ENCODE peak calls at places on chromosomes 1 and 21, in six cellular contexts. F is CD4-positive, alpha-beta memory T cell; M is cardiac muscle cell; R is astrocyte; T is psoas muscle; U is HepG2. G is an unnamed sample.

GRCh38 chr21:42513985-42514882 is 582 bp downstream of the SLC37A1 start:
- DNase-seq in F (peak; percentile 61), M (peak; percentile 51), R (no peak), T (peak; percentile 46), U (no peak), G (peak; percentile 86)

GRCh38 chr1:117616356-117616755 is 10.5 kb downstream of the TENT5C start:
- DNase-seq in F (no peak), M (no peak), R (no peak), T (no peak), U (no peak), G (no peak)

GRCh38 chr21:40421121-40421520 is 425.8 kb downstream of the DSCAM start:
- DNase-seq in F (no peak), M (no peak), R (no peak), T (no peak), U (no peak), G (no peak)

GRCh38 chr1:38076455-38076854 is 29.9 kb upstream of the POU3F1 start:
- DNase-seq in F (no peak), M (no peak), R (no peak), T (no peak), U (no peak), G (no peak)

GRCh38 chr1:204357551-204357950 is 2.2 kb downstream of the PLEKHA6 start:
- DNase-seq in F (no peak), M (no peak), R (no peak), T (peak; percentile 54), U (no peak), G (peak; percentile 63)

GRCh38 chr1:153520818-153521476 is 14.8 kb downstream of the S100A6 start:
- DNase-seq in F (no peak), M (no peak), R (no peak), T (no peak), U (no peak), G (no peak)

GRCh38 chr1:13510499-13510898 is 3.3 kb downstream of the LRRC38 start:
- DNase-seq in F (no peak), M (no peak), R (no peak), T (no peak), U (no peak), G (no peak)

GRCh38 chr1:10685851-10686403 is 110.5 kb downstream of the CASZ1 start:
- DNase-seq in F (no peak), M (peak; percentile 66), R (peak; percentile 51), T (no peak), U (peak; percentile 93), G (no peak)

GRCh38 chr1:157399984-157400382 is 152.3 kb downstream of the FCRL5 start:
- DNase-seq in F (no peak), M (no peak), R (no peak), T (no peak), U (peak; percentile 10), G (no peak)

GRCh38 chr1:81007024-81007423 is 793.7 kb upstream of the ADGRL2 start:
- DNase-seq in F (no peak), M (no peak), R (peak; percentile 4), T (no peak), U (no peak), G (no peak)

GRCh38 chr1:47643506-47644215 is 205.8 kb downstream of the FOXD2 start:
- DNase-seq in F (no peak), M (no peak), R (no peak), T (no peak), U (no peak), G (no peak)

GRCh38 chr1:172708452-172708851 is 49.5 kb downstream of the FASLG start:
- DNase-seq in F (peak; percentile 67), M (no peak), R (no peak), T (no peak), U (no peak), G (no peak)

GRCh38 chr1:68120136-68120791 is 69.8 kb upstream of the DIRAS3 start:
- DNase-seq in F (peak; percentile 15), M (peak; percentile 84), R (peak; percentile 69), T (no peak), U (peak; percentile 60), G (no peak)

GRCh38 chr1:89552481-89553194 is 28.0 kb downstream of the LRRC8B start:
- DNase-seq in F (no peak), M (no peak), R (no peak), T (no peak), U (no peak), G (no peak)

GRCh38 chr1:38140025-38140487 is 93.5 kb upstream of the POU3F1 start:
- DNase-seq in F (no peak), M (no peak), R (no peak), T (no peak), U (peak; percentile 60), G (no peak)

GRCh38 chr1:169511339-169512028 is 25.7 kb upstream of the SLC19A2 start:
- DNase-seq in F (no peak), M (no peak), R (peak; percentile 90), T (no peak), U (no peak), G (no peak)

GRCh38 chr1:184351416-184351975 is 35.3 kb upstream of the C1orf21 start:
- DNase-seq in F (no peak), M (no peak), R (no peak), T (no peak), U (no peak), G (no peak)

GRCh38 chr1:247576514-247576913 is 11.6 kb upstream of the OR2G2 start:
- DNase-seq in F (no peak), M (peak; percentile 4), R (no peak), T (no peak), U (peak; percentile 12), G (no peak)

GRCh38 chr1:211183924-211184323 is 50.0 kb upstream of the KCNH1 start:
- DNase-seq in F (no peak), M (no peak), R (no peak), T (no peak), U (no peak), G (no peak)

DNA sequence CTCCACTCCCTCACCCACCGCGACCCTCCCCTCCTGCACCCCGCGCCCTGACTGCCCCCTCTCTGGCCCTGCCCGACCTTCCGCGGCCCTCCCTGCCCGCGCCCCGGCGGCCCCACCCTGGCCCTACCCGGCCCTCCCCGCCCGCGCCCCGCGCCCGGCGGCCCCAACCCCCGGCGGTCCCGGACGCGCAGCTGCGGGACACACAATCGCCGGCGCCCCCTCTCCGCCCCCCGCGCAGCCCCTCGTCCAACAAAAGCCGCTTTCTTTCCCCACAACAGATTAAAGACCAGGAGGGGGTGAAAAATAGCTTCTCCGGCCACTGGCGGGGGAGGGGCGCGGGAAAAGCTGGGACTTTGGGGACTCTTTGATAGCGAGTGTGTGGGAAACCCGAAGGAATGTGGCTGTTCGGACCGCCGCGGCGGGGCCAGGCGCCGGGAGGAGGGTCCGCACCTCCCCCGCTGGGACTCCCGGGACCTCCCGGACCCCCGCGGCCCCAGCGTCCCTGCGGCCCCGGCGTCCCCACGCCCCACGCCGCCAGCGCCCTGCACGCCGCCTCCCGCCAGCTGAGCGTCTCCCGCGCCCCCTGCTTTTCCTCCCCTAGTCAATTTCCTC is 8.8 kb upstream of the ID3 start:
- DNase-seq in F (no peak), M (peak; percentile 68), R (no peak), T (peak; percentile 45), U (no peak), G (peak; percentile 60)
- H3K27ac ChIP-seq in F (no peak overlapping the region), M (peak overlapping the region; percentile 99), R (peak overlapping the region; percentile 54), T (peak overlapping the region; percentile 75), U (no peak overlapping the region), G (peak overlapping the region; percentile 92)

GRCh38 chr1:39788426-39788757 is 273 bp downstream of the BMP8B start:
- DNase-seq in F (no peak), M (no peak), R (no peak), T (no peak), U (no peak), G (no peak)

GRCh38 chr1:39791838-39792237 is 3.2 kb upstream of the BMP8B start:
- DNase-seq in F (no peak), M (no peak), R (no peak), T (no peak), U (no peak), G (no peak)

GRCh38 chr1:39788758-39789570 is at the start of gene BMP8B:
- DNase-seq in F (peak; percentile 28), M (peak; percentile 41), R (no peak), T (peak; percentile 55), U (no peak), G (peak; percentile 70)

GRCh38 chr1:39787468-39787867 is 1.2 kb downstream of the BMP8B start:
- DNase-seq in F (no peak), M (no peak), R (no peak), T (no peak), U (no peak), G (peak; percentile 69)

GRCh38 chr1:39789571-39790110 is 976 bp upstream of the BMP8B start:
- DNase-seq in F (no peak), M (no peak), R (no peak), T (no peak), U (no peak), G (no peak)
- H3K4me3 ChIP-seq in F (peak overlapping the region; percentile 59), M (no peak overlapping the region), R (no peak overlapping the region), T (peak overlapping the region; percentile 56), U (no peak overlapping the region), G (no peak overlapping the region)

DNA sequence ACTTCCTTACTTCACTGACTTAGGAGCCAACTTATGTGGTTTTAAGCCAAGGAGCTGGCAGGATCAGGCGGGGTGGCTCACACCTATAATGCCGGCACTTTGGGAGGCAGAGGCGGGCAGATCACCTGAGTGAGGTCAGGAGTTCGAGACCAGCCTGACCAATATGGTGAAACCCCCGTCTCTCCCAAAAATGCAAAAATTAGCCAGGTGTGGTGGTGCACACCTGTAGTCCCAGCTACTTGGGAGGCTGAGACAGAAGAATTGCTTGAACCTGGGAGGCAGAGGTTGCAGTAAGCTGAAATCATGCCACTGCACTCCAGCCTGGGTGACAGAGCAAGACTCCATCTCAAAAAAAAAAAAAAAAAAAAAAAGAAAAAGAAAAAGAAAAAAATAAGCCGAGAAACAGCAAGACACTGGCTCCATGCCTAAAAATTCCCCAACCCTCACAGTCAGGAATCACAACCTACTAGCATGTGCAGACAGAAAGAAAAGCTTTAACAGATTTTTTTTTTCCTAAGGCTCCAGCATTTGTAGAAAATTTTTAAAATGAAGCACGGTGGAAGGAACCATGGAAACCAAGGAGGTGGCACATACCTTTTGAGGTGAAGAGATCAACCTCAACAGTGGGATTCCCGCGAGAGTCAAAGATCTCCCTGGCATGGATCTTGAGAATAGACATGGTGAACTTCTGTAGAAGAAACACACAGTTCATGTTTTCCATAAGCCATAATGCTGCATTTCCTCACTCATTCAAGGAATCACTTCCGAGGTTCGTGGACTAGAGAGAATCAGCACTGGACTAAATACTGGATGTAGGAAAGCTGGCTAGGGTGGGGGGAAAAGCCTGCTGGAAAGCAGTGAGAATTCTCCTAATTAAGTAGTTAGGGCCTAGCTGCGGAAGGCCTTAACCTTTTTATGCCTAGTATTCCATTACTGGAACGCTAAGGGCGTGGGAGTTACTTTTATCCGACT is 4.0 kb downstream of the ENO1 start:
- DNase-seq in F (no peak), M (no peak), R (no peak), T (no peak), U (no peak), G (no peak)
- H3K4me1 ChIP-seq in F (peaks cover 58% of the 10 kb centered on the region), M (peaks cover 45% of the 10 kb centered on the region), R (peaks cover 68% of the 10 kb centered on the region), T (peaks cover 57% of the 10 kb centered on the region), U (peaks cover 62% of the 10 kb centered on the region), G (no peaks in the 10 kb centered on the region)

GRCh38 chr1:84436907-84437667 is 38.8 kb downstream of the DNASE2B start:
- DNase-seq in F (no peak), M (no peak), R (no peak), T (no peak), U (no peak), G (no peak)

GRCh38 chr1:84434756-84435142 is 36.5 kb downstream of the DNASE2B start:
- DNase-seq in F (no peak), M (no peak), R (no peak), T (no peak), U (no peak), G (no peak)

GRCh38 chr1:84434081-84434755 is 35.9 kb downstream of the DNASE2B start:
- DNase-seq in F (no peak), M (no peak), R (no peak), T (no peak), U (no peak), G (no peak)

GRCh38 chr1:84433253-84434080 is 35.2 kb downstream of the DNASE2B start:
- DNase-seq in F (peak; percentile 83), M (peak; percentile 62), R (peak; percentile 60), T (peak; percentile 14), U (peak; percentile 30), G (no peak)

GRCh38 chr1:84435159-84435558 is 36.9 kb downstream of the DNASE2B start:
- DNase-seq in F (peak; percentile 47), M (no peak), R (no peak), T (no peak), U (no peak), G (no peak)
- H3K27ac ChIP-seq in F (peak overlapping the region; percentile 41), M (no peak overlapping the region), R (no peak overlapping the region), T (no peak overlapping the region), U (no peak overlapping the region), G (no peak overlapping the region)